ENCODE peak calls at places on chromosomes 12 and 14, in nine cellular contexts. H is NCI-H2081, Q is ACHN, S is T47D, Z is AG04449, G is osteocyte, M is NCI-H748 treated with DMSO at 0.1 percent for 48 hours, P is cerebellar cortex, N is NCI-H1694. L is an unnamed sample.

GRCh38 chr14:60632777-60633176 is 16.5 kb downstream of the SIX1 start:
- DNase-seq in H (no peak), Q (no peak), S (peak; percentile 33), Z (no peak), G (no peak), M (no peak), P (no peak), N (no peak), L (no peak)

GRCh38 chr12:132904718-132905328 is 17.4 kb upstream of the CHFR start:
- DNase-seq in H (no peak), Q (no peak), S (peak; percentile 70), Z (no peak), G (no peak), M (no peak), P (no peak), N (no peak), L (peak; percentile 89)

GRCh38 chr14:73462078-73462715 is 3.9 kb upstream of the NUMB start:
- DNase-seq in H (peak; percentile 80), Q (peak; percentile 60), S (peak; percentile 82), Z (no peak), G (peak; percentile 51), M (peak; percentile 34), P (peak; percentile 98), N (peak; percentile 69), L (no peak)

GRCh38 chr12:27733052-27733656 is 22.5 kb downstream of the MRPS35 start:
- DNase-seq in H (peak; percentile 18), Q (peak; percentile 61), S (peak; percentile 55), Z (no peak), G (no peak), M (peak; percentile 0), P (peak; percentile 25), N (peak; percentile 71), L (peak; percentile 25)

GRCh38 chr14:28751467-28752058 is 15.0 kb upstream of the FOXG1 start:
- DNase-seq in H (peak; percentile 83), Q (peak; percentile 53), S (peak; percentile 85), Z (no peak), G (no peak), M (peak; percentile 86), P (peak; percentile 30), N (no peak), L (no peak)

GRCh38 chr12:795305-795704 is 42.9 kb downstream of the WNK1 start:
- DNase-seq in H (no peak), Q (no peak), S (no peak), Z (no peak), G (no peak), M (no peak), P (no peak), N (no peak), L (no peak)

GRCh38 chr12:115404761-115405470 is 720.9 kb upstream of the TBX3 start:
- DNase-seq in H (no peak), Q (peak; percentile 74), S (peak; percentile 40), Z (peak; percentile 84), G (no peak), M (no peak), P (no peak), N (no peak), L (no peak)

GRCh38 chr12:58424735-58425379 is 483.5 kb downstream of the ATP23 start:
- DNase-seq in H (no peak), Q (peak; percentile 10), S (no peak), Z (no peak), G (no peak), M (no peak), P (no peak), N (no peak), L (no peak)

GRCh38 chr12:2775431-2775830 is 19.3 kb upstream of the FKBP4 start:
- DNase-seq in H (no peak), Q (no peak), S (peak; percentile 91), Z (no peak), G (no peak), M (no peak), P (no peak), N (no peak), L (no peak)

L was measured in CD4-positive, alpha-beta T cell.